ENCODE peak calls at places on chromosomes 6 and 20, in four cellular contexts. S, H, M and C are unnamed samples.

GRCh38 chr6:149567194-149567586 is 1.0 kb downstream of the GINM1 start:
- DNase-seq in S (peak; percentile 32), M (no peak), H (no peak), C (no peak)

GRCh38 chr6:45678063-45678620 is 300.4 kb upstream of the SUPT3H start:
- DNase-seq in M (no peak), S (no peak), H (no peak), C (no peak)

GRCh38 chr6:71473908-71474307 is 185.3 kb downstream of the OGFRL1 start:
- DNase-seq in S (no peak), H (no peak), M (peak; percentile 58), C (peak; percentile 94)

GRCh38 chr6:137811121-137811911 is 55.7 kb upstream of the TNFAIP3 start:
- DNase-seq in S (peak; percentile 82), M (peak; percentile 73), H (no peak), C (peak; percentile 94)

GRCh38 chr20:24475356-24475755 is 5.9 kb downstream of the SYNDIG1 start:
- DNase-seq in M (no peak), H (no peak), S (no peak), C (no peak)

GRCh38 chr6:35668096-35668495 is 20.6 kb downstream of the FKBP5 start:
- DNase-seq in H (no peak), S (no peak), M (no peak), C (no peak)

GRCh38 chr20:61659652-61660346 is 405.9 kb downstream of the TAF4 start:
- DNase-seq in M (no peak), H (peak; percentile 13), S (no peak), C (no peak)

GRCh38 chr6:45970326-45970725 is 45.3 kb downstream of the CLIC5 start:
- DNase-seq in H (no peak), M (no peak), S (no peak), C (no peak)

GRCh38 chr6:116564921-116565872 is 6.1 kb upstream of the RWDD1 start:
- DNase-seq in M (no peak), H (no peak), S (no peak), C (no peak)

GRCh38 chr20:38094373-38094775 is 60.8 kb downstream of the RPRD1B start:
- DNase-seq in M (peak; percentile 51), H (no peak), S (peak; percentile 72), C (no peak)

GRCh38 chr6:16244446-16244845 is 6.1 kb downstream of the GMPR start:
- DNase-seq in S (no peak), M (no peak), H (no peak), C (no peak)

GRCh38 chr6:41430875-41431274 is 95.5 kb downstream of the NCR2 start:
- DNase-seq in M (no peak), H (no peak), S (no peak), C (peak; percentile 29)

GRCh38 chr20:20832715-20833114 is 120.3 kb upstream of the RALGAPA2 start:
- DNase-seq in H (no peak), M (no peak), S (no peak), C (no peak)

GRCh38 chr6:29014729-29015608 is 9.9 kb upstream of the ZNF311 start:
- DNase-seq in S (no peak), M (no peak), H (no peak), C (no peak)

GRCh38 chr20:44720994-44721784 is 6.0 kb downstream of the CCN5 start:
- DNase-seq in S (no peak), M (no peak), H (no peak), C (no peak)

GRCh38 chr6:96196633-96197032 is 180.9 kb downstream of the FUT9 start:
- DNase-seq in H (no peak), S (no peak), M (no peak), C (no peak)

GRCh38 chr6:119067091-119067490 is 11.4 kb downstream of the FAM184A start:
- DNase-seq in H (no peak), M (no peak), S (no peak), C (no peak)

GRCh38 chr6:95203153-95203754 is 374.1 kb upstream of the MANEA start:
- DNase-seq in H (peak; percentile 36), S (peak; percentile 11), M (no peak), C (no peak)

GRCh38 chr6:25706314-25707014 is 48.1 kb upstream of the SLC17A4 start:
- DNase-seq in M (no peak), S (no peak), H (no peak), C (no peak)

GRCh38 chr6:168513766-168514165 is 72.8 kb downstream of the SMOC2 start:
- DNase-seq in H (no peak), M (no peak), S (no peak), C (no peak)

GRCh38 chr6:54010340-54011276 is 100.6 kb upstream of the MLIP start:
- DNase-seq in S (no peak), M (no peak), H (no peak), C (no peak)

GRCh38 chr6:4327841-4328240 is 192.5 kb upstream of the ECI2 start:
- DNase-seq in S (no peak), H (no peak), M (no peak), C (no peak)

GRCh38 chr20:37749620-37750403 is 56.0 kb downstream of the CTNNBL1 start:
- DNase-seq in H (no peak), S (peak; percentile 15), M (no peak), C (no peak)

GRCh38 chr6:108193120-108193519 is 27.3 kb downstream of the NR2E1 start:
- DNase-seq in M (no peak), H (no peak), S (no peak), C (no peak)

GRCh38 chr6:142942805-142943227 is 2.2 kb downstream of the HIVEP2 start:
- DNase-seq in M (no peak), S (no peak), H (no peak), C (no peak)

GRCh38 chr6:3176562-3177355 is 19.4 kb upstream of the TUBB2A start:
- DNase-seq in M (peak; percentile 47), H (no peak), S (no peak), C (peak; percentile 73)

GRCh38 chr6:43669050-43669921 is 18.3 kb downstream of the MRPS18A start:
- DNase-seq in M (no peak), S (no peak), H (no peak), C (peak; percentile 34)

GRCh38 chr6:168343239-168344167 is 23.9 kb upstream of the DACT2 start:
- DNase-seq in M (no peak), H (no peak), S (no peak), C (no peak)

GRCh38 chr6:44058617-44059358 is 68.5 kb downstream of the MRPL14 start:
- DNase-seq in S (peak; percentile 79), M (peak; percentile 97), H (no peak), C (peak; percentile 100)

GRCh38 chr20:54459279-54459678 is 16.1 kb upstream of the DOK5 start:
- DNase-seq in H (no peak), M (no peak), S (no peak), C (no peak)

GRCh38 chr20:44023515-44024371 is 109.1 kb downstream of the TOX2 start:
- DNase-seq in M (no peak), S (no peak), H (no peak), C (no peak)

GRCh38 chr20:64193058-64193457 is 28.8 kb downstream of the MYT1 start:
- DNase-seq in S (no peak), M (no peak), H (no peak), C (no peak)

GRCh38 chr20:21571841-21572690 is 58.2 kb upstream of the NKX2-2 start:
- DNase-seq in H (no peak), M (no peak), S (peak; percentile 34), C (no peak)

GRCh38 chr20:50005378-50006020 is 22.7 kb downstream of the SNAI1 start:
- DNase-seq in M (no peak), S (no peak), H (no peak), C (no peak)

GRCh38 chr6:45420083-45420908 is 42.6 kb upstream of the SUPT3H start:
- DNase-seq in S (peak; percentile 10), M (no peak), H (peak; percentile 5), C (no peak)

GRCh38 chr6:27684264-27685211 is 211.6 kb upstream of the ZNF184 start:
- DNase-seq in H (no peak), S (peak; percentile 61), M (no peak), C (no peak)

GRCh38 chr6:111263837-111264236 is 176.5 kb downstream of the SLC16A10 start:
- DNase-seq in M (no peak), S (no peak), H (no peak), C (peak; percentile 45)

GRCh38 chr20:63750807-63751470 is 11.4 kb downstream of the SLC2A4RG start:
- DNase-seq in H (no peak), S (no peak), M (no peak), C (no peak)